ENCODE peak calls at places on chromosome 16, in seven cellular contexts. U is AG04450; O is Peyer's patch; N is left ventricle myocardium inferior; C is GM23338; Y is PC-3; A is CD4-positive, alpha-beta T cell. K is an unnamed sample.

GRCh38 chr16:79751785-79752184 is 151.2 kb upstream of the MAF start:
- DNase-seq in A (no peak), U (no peak), Y (no peak), N (no peak), O (no peak), C (no peak), K (peak)

GRCh38 chr16:5349661-5350060 is 252.1 kb upstream of the EEF2KMT start:
- DNase-seq in U (no peak), O (no peak), A (no peak), C (peak), Y (no peak), N (no peak), K (no peak)

GRCh38 chr16:49183911-49184310 is 97.7 kb downstream of the CBLN1 start:
- DNase-seq in A (no peak), O (peak), U (no peak), Y (peak), C (peak), N (no peak), K (peak)

GRCh38 chr16:83923581-83924365 is 24.9 kb downstream of the MLYCD start:
- DNase-seq in Y (no peak), N (peak), U (no peak), A (no peak), C (no peak), O (no peak), K (no peak)

GRCh38 chr16:67396159-67396774 is 3.0 kb upstream of the TPPP3 start:
- DNase-seq in C (peak), O (peak), A (no peak), N (peak), Y (peak), U (no peak), K (peak)

GRCh38 chr16:71671165-71671564 is 45.2 kb downstream of the MARVELD3 start:
- DNase-seq in O (no peak), C (no peak), A (no peak), N (no peak), Y (no peak), U (no peak), K (no peak)

GRCh38 chr16:72371307-72372081 is 199.5 kb upstream of the PMFBP1 start:
- DNase-seq in N (no peak), O (no peak), C (peak), A (no peak), U (no peak), Y (no peak), K (peak)

GRCh38 chr16:24568392-24568791 is 29.0 kb downstream of the RBBP6 start:
- DNase-seq in Y (peak), U (no peak), A (no peak), C (no peak), O (no peak), N (no peak), K (no peak)

GRCh38 chr16:67936876-67937605 is 391 bp upstream of the PSMB10 start:
- DNase-seq in Y (peak), O (no peak), C (no peak), N (no peak), A (peak), U (no peak), K (no peak)

GRCh38 chr16:81273223-81273940 is 34.9 kb downstream of the BCO1 start:
- DNase-seq in N (no peak), O (no peak), U (no peak), C (no peak), Y (no peak), A (no peak), K (no peak)

GRCh38 chr16:22813946-22814325 is at the start of gene HS3ST2:
- DNase-seq in Y (no peak), U (no peak), O (no peak), N (peak), C (peak), A (no peak), K (peak)

GRCh38 chr16:66304961-66305360 is 61.5 kb upstream of the CDH5 start:
- DNase-seq in N (no peak), Y (no peak), U (no peak), C (no peak), O (peak), A (no peak), K (no peak)

GRCh38 chr16:46730126-46730525 is 18.0 kb downstream of the MYLK3 start:
- DNase-seq in A (no peak), O (no peak), N (no peak), Y (no peak), U (no peak), C (no peak), K (no peak)

GRCh38 chr16:61277849-61278248 is 758.4 kb downstream of the CDH8 start:
- DNase-seq in N (no peak), O (no peak), U (no peak), A (no peak), Y (no peak), C (no peak), K (no peak)

GRCh38 chr16:13957197-13958078 is 37.5 kb downstream of the ERCC4 start:
- DNase-seq in C (no peak), A (no peak), Y (peak), O (peak), N (peak), U (peak), K (peak)

GRCh38 chr16:25126820-25127232 is 15.3 kb downstream of the LCMT1 start:
- DNase-seq in U (peak), O (no peak), N (no peak), Y (peak), C (no peak), A (peak), K (peak)

GRCh38 chr16:88014201-88014781 is 63.1 kb downstream of the BANP start:
- DNase-seq in N (no peak), U (peak), Y (peak), A (no peak), C (no peak), O (no peak), K (no peak)

GRCh38 chr16:63457869-63458268 is 1421.6 kb upstream of the CDH8 start:
- DNase-seq in Y (no peak), A (no peak), U (no peak), O (no peak), C (no peak), N (no peak), K (no peak)

GRCh38 chr16:87328846-87329245 is 11.7 kb upstream of the C16orf95 start:
- DNase-seq in O (peak), U (no peak), A (no peak), C (no peak), Y (no peak), N (no peak), K (no peak)

GRCh38 chr16:89656435-89657121 is 930 bp downstream of the CHMP1A start:
- DNase-seq in N (no peak), Y (no peak), O (no peak), C (no peak), A (no peak), U (no peak), K (no peak)

GRCh38 chr16:31265329-31266245 is 5.8 kb downstream of the ITGAM start:
- DNase-seq in A (peak), N (no peak), C (peak), U (no peak), Y (peak), O (no peak), K (peak)

GRCh38 chr16:53235851-53236250 is 181.1 kb downstream of the CHD9 start:
- DNase-seq in O (no peak), C (no peak), U (no peak), N (no peak), A (no peak), Y (no peak), K (no peak)

GRCh38 chr16:9976641-9977040 is 205.6 kb downstream of the GRIN2A start:
- DNase-seq in U (no peak), O (no peak), N (no peak), A (no peak), C (no peak), Y (no peak), K (no peak)

GRCh38 chr16:27083861-27084261 is 17.1 kb downstream of the C16orf82 start:
- DNase-seq in Y (no peak), U (no peak), O (no peak), N (peak), C (peak), A (no peak), K (peak)

GRCh38 chr16:30185683-30186421 is 2.5 kb downstream of the CORO1A start:
- DNase-seq in A (peak), U (no peak), N (peak), O (peak), C (peak), Y (no peak), K (no peak)

GRCh38 chr16:74297296-74297665 is 667 bp downstream of the PSMD7 start:
- DNase-seq in N (no peak), O (no peak), A (peak), C (peak), U (no peak), Y (peak), K (peak)

GRCh38 chr16:66079671-66080070 is 286.8 kb upstream of the CDH5 start:
- DNase-seq in N (no peak), Y (no peak), U (no peak), O (no peak), A (no peak), C (no peak), K (no peak)

GRCh38 chr16:12208341-12209035 is 232.0 kb downstream of the SNX29 start:
- DNase-seq in U (no peak), A (no peak), O (no peak), N (no peak), Y (no peak), C (no peak), K (no peak)

GRCh38 chr16:89505204-89506112 is 2.7 kb upstream of the SPG7 start:
- DNase-seq in O (peak), Y (peak), N (peak), U (peak), C (no peak), A (peak), K (peak)

GRCh38 chr16:86814256-86814655 is 235.9 kb downstream of the FOXL1 start:
- DNase-seq in C (no peak), N (no peak), Y (no peak), U (no peak), O (no peak), A (no peak), K (peak)

DNA sequence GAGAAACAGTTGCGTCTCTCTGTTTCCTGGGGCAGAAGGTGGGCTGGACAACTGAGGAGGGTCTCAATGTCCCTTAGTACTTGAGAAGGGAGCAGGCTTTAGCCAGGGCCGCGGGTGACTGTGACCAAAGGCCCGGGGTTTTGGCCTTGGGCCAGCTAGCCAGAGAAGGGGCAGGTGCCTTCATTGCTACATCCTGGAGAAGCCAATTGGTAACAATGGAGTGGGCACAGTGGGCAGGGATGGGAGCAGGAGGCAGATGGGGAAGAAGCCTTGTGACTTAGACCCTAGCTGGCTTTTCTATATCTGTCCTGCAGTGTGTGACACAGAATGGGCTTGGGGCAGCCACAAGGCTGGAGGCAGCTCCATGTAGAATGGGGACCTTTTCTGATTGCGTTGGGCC is 46.0 kb downstream of the CLEC16A start:
- DNase-seq in N (no peak), U (no peak), O (no peak), C (no peak), A (no peak), Y (no peak), K (no peak)
- H3K27ac ChIP-seq in N (no peak), U (peak), O (no peak), C (no peak), A (no peak), Y (peak), K (no peak)

GRCh38 chr16:17278988-17279387 is 191.8 kb downstream of the XYLT1 start:
- DNase-seq in Y (no peak), U (no peak), A (no peak), N (no peak), O (no peak), C (no peak), K (no peak)

GRCh38 chr16:17275989-17276530 is 194.7 kb downstream of the XYLT1 start:
- DNase-seq in C (no peak), O (no peak), Y (no peak), N (no peak), A (no peak), U (no peak), K (no peak)

GRCh38 chr16:17276610-17277009 is 194.2 kb downstream of the XYLT1 start:
- DNase-seq in A (no peak), Y (no peak), O (no peak), U (no peak), C (no peak), N (no peak), K (no peak)

GRCh38 chr16:17275076-17275732 is 195.6 kb downstream of the XYLT1 start:
- DNase-seq in O (peak), C (no peak), A (no peak), Y (no peak), N (no peak), U (no peak), K (peak)

GRCh38 chr16:17277981-17278381 is 192.8 kb downstream of the XYLT1 start:
- DNase-seq in A (no peak), Y (no peak), O (peak), U (no peak), C (peak), N (no peak), K (no peak)
- TF ChIP-seq CTCF in A (no peak), Y (no peak), O (peak), U (peak), C (peak), N (peak), K (no peak)

DNA sequence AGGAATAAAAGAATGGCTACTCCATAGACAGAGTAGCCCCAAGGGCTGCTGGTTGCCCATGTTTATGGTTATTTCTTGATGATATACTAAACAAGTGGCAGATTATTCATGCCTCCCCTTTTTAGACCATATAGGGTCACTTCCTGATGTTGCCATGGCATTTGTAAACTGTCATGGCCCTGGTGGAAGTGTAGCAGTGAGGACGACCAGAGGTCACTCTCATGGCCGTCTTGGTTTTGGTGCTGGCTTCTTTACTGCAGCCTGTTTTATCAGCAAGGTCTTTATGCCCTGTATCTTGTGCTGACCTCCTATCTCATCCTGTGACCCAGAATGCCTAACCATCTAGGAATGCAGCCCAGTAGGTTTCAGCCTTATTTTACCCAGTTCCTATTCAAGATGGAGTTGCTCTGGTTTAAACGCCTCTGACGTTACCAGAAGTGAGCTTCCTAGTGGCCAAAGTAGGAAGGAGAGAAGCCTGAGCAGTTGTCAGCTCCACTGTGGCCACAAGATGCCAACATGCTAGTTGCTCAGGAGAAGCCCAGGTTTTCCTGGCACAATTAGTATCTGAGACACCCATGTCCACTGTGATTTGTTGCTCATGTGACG is 17.2 kb downstream of the CPNE2 start:
- DNase-seq in Y (no peak), A (no peak), C (no peak), N (no peak), U (no peak), O (no peak), K (no peak)
- H3K27ac ChIP-seq in Y (no peak), A (no peak), C (no peak), N (no peak), U (no peak), O (no peak), K (no peak)

GRCh38 chr16:35908942-35909341 is 2449.5 kb downstream of the TP53TG3F start:
- DNase-seq in O (no peak), N (no peak), Y (no peak), A (no peak), U (no peak), C (peak), K (no peak)
- TF ChIP-seq CTCF in O (no peak), N (no peak), Y (peak), A (no peak), U (no peak), C (peak), K (no peak)

GRCh38 chr16:282944-283744 is at the start of gene PDIA2:
- DNase-seq in Y (no peak), O (no peak), C (no peak), U (no peak), N (no peak), A (no peak), K (no peak)
- H3K27ac ChIP-seq in Y (no peak), O (no peak), C (no peak), U (no peak), N (no peak), A (no peak), K (no peak)

DNA sequence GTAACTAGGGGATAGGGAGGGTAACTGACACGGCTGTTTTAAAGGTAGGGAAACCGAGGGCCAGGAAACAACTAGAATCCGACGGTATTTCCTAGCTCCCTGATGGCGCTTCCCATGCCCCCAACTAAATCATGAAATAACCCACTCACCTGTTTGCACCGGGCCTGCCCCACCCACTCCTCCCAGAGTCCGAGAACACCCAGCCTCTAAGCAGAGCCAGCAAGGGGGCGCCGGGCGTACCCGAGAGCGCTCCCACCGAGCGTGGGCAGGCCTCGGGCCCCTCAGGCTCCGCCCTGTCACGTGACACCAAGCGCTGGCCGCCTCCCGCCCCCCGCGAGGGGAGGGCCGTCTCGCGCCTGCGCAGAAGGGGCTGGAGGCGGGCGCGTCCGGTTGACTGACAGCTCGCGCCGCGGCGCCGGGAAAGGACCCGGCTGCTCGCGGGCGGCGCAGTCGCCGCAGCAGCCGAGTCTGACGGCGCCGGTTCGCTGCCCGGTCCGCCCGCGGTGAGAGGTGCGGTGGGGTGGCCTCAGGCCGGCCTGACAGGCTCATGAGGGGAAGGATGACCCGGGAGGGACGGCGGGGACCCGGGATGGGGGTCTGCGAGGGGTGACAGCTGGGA is at the start of gene KIAA0513:
- DNase-seq in U (peak), O (peak), A (peak), N (peak), Y (peak), C (peak), K (peak)
- TF ChIP-seq CTCF in U (peak), O (peak), A (no peak), N (peak), Y (no peak), C (no peak), K (no peak)

DNA sequence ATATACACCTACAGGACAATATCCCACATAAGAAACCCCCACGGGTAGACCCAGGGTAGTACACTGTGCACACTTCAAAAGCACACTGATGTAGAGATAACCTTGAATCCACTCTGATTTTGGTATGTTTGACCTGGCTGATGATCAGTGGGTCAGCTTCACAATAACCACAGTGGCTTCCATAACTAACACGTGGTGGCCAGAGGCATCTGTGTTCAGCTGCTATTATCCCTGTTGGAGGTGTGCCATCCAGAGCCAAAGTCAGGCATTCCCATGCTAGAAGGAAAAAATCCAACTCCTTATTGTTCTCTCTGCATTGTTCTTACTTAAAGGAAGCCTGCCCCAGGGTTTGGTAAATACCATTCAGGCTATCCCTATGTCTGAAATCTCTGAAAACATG is 127.4 kb upstream of the MON1B start:
- DNase-seq in U (no peak), N (no peak), C (no peak), Y (no peak), A (no peak), O (no peak), K (no peak)
- H3K27ac ChIP-seq in U (no peak), N (no peak), C (no peak), Y (no peak), A (no peak), O (no peak), K (no peak)

GRCh38 chr16:70582280-70582978 is 58.8 kb downstream of the SF3B3 start:
- DNase-seq in C (peak), U (no peak), Y (no peak), O (no peak), A (no peak), N (no peak), K (no peak)
- TF ChIP-seq CTCF in C (peak), U (peak), Y (peak), O (no peak), A (no peak), N (peak), K (no peak)

DNA sequence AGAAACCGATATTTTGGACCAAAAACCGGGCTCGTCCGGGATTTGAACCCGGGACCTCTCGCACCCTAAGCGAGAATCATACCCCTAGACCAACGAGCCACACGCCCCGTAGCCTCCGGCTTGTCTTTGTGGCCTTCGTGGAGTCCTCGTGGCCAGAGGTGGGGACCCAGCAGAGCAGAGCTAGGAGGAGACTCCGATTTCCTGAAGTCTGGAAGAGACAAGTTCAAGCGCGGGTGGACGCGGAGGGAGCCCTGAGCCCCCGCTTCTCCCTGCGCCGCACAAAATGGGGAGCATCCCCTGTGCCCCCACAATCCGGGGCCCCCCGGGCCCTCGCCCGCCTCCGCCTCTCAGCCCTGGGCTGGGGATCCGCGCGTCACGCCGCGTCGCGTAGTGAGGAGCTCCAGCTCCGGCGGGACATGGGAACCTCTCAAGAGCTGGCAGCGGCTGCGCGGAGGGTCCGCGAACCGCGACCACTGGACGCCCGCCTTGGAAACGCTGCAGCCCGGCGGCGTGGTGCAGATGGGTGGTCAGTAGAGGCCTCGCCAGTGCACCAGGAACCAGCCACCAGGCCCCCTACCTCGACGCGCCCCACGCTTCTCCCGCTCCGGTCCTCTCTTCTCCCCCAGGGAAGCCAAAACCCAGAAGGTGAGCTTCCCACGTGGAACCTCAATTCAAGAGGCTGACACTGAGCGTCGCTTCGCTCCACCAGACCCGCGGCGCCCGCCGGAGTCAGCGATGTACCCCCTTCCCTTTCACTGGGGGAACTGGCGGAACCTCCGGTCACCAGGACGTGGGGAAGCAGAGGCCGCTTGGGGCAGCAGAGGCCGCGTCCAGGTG is 5.2 kb upstream of the OR1F1 start:
- DNase-seq in N (no peak), C (peak), U (no peak), Y (peak), O (no peak), A (peak), K (no peak)
- H3K27ac ChIP-seq in N (no peak), C (no peak), U (no peak), Y (no peak), O (no peak), A (no peak), K (no peak)

K was measured in RWPE1.